ENCODE peak calls at places on chromosomes 4 and X, in six cellular contexts. Z is endothelial cell of umbilical vein, K is H1, T is thoracic aorta, R is H9, F is colonic mucosa. P is an unnamed sample.

GRCh38 chr4:185209031-185209851 is at the start of gene SNX25:
- DNase-seq in T (peak; percentile 43), K (peak; percentile 93), R (peak; percentile 89), F (peak; percentile 90), Z (peak; percentile 82), P (peak; percentile 95)

GRCh38 chr4:5893013-5893580 is at the start of gene CRMP1:
- DNase-seq in Z (no peak), R (peak; percentile 84), T (no peak), K (peak; percentile 80), F (no peak), P (no peak)

GRCh38 chr4:176261481-176261880 is 7.5 kb downstream of the ASB5 start:
- DNase-seq in K (no peak), Z (no peak), R (no peak), F (no peak), T (no peak), P (no peak)

GRCh38 chrX:139932077-139932900 is 564 bp downstream of the ATP11C start:
- DNase-seq in Z (peak; percentile 22), F (peak; percentile 47), R (no peak), K (no peak), T (no peak), P (peak; percentile 30)

GRCh38 chrX:2136848-2137247 is 363.9 kb downstream of the DHRSX start:
- DNase-seq in R (no peak), K (no peak), T (no peak), F (no peak), Z (no peak), P (no peak)

GRCh38 chrX:49192722-49193328 is 6.7 kb upstream of the PRICKLE3 start:
- DNase-seq in R (peak; percentile 55), Z (peak; percentile 36), T (no peak), F (peak; percentile 56), K (no peak), P (no peak)

GRCh38 chr4:149791836-149792235 is 23.8 kb downstream of the IQCM start:
- DNase-seq in Z (no peak), T (no peak), R (no peak), K (no peak), F (no peak), P (no peak)

GRCh38 chr4:62706423-62706822 is 1506.3 kb downstream of the ADGRL3 start:
- DNase-seq in Z (no peak), F (no peak), R (no peak), K (no peak), T (no peak), P (no peak)

GRCh38 chr4:140237616-140238352 is 83.8 kb upstream of the MAML3 start:
- DNase-seq in F (peak; percentile 80), T (peak; percentile 7), R (peak; percentile 90), K (peak; percentile 71), Z (peak; percentile 89), P (peak; percentile 68)

GRCh38 chrX:14922437-14922836 is 49.2 kb downstream of the MOSPD2 start:
- DNase-seq in K (no peak), F (no peak), T (no peak), R (no peak), Z (no peak), P (no peak)

GRCh38 chrX:131923614-131924250 is 99.4 kb upstream of the STK26 start:
- DNase-seq in K (no peak), R (no peak), F (no peak), Z (no peak), T (no peak), P (no peak)

GRCh38 chrX:111519215-111519614 is 7.8 kb downstream of the SERTM2 start:
- DNase-seq in K (no peak), R (no peak), Z (no peak), T (no peak), F (no peak), P (no peak)

GRCh38 chrX:70042399-70043371 is 7.1 kb downstream of the AWAT2 start:
- DNase-seq in T (no peak), R (no peak), Z (no peak), K (no peak), F (peak; percentile 10), P (no peak)

GRCh38 chr4:186701273-186701672 is 22.4 kb downstream of the FAT1 start:
- DNase-seq in K (peak; percentile 64), R (peak; percentile 84), Z (no peak), T (no peak), F (no peak), P (no peak)

GRCh38 chrX:47098746-47099145 is 20.5 kb downstream of the RGN start:
- DNase-seq in K (no peak), F (no peak), Z (no peak), T (no peak), R (no peak), P (no peak)

GRCh38 chrX:22365460-22365859 is 92.7 kb downstream of the CBLL2 start:
- DNase-seq in K (no peak), R (no peak), T (no peak), Z (peak; percentile 65), F (no peak), P (no peak)

GRCh38 chr4:7420661-7421040 is 14.1 kb downstream of the PSAPL1 start:
- DNase-seq in K (peak; percentile 26), Z (no peak), T (no peak), R (no peak), F (no peak), P (peak; percentile 37)

GRCh38 chr4:111717916-111718315 is 427.3 kb upstream of the FAM241A start:
- DNase-seq in T (no peak), Z (no peak), F (no peak), R (no peak), K (no peak), P (no peak)

GRCh38 chrX:135424469-135424868 is 2.7 kb downstream of the SMIM10L2A start:
- DNase-seq in R (no peak), K (no peak), Z (no peak), F (no peak), T (no peak), P (no peak)

GRCh38 chr4:13476915-13477314 is 7.2 kb downstream of the RAB28 start:
- DNase-seq in Z (peak; percentile 10), F (no peak), K (no peak), T (no peak), R (no peak), P (no peak)

GRCh38 chr4:12729384-12729783 is 754.8 kb downstream of the RAB28 start:
- DNase-seq in R (no peak), T (no peak), K (no peak), Z (peak; percentile 25), F (no peak), P (no peak)

DNA sequence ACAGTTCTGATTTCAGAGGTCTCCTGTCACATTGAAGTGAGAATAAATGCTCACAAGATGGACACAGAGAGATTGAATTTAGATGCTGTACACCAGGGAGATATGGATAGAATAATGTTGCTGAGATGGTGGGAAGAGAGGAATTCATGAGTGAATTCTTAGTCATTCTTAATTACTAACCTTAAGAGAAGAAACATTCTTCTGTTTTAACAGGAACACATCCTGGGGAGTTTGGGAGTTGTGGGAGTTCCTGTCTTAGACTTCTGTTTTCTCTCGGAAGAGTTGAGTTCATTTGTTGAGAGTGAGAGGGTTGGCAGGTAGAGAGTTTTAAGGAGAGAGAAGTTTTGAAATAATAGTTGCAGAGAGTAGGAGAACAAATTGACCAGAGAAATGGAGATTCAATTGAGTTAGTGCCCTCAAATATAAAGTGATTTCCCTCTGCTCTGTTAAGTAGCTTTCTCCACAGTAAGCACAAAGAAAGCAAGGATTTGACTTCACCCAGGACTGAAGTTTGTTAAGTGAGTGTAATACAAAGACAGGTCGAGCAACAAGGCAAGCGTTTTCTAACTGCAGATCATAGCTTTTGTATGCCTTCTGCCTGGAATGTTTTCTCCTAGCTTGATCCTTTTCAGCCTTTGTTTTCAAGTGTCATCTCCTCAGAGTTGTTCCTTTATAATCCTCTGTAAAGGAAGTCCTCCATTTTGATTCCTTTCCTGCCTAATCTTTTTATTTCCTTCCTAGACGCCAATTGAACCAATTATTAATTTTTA is 205.9 kb downstream of the RAPGEF2 start:
- DNase-seq in Z (peak; percentile 54), K (no peak), T (no peak), R (no peak), F (no peak), P (no peak)
- H3K27ac ChIP-seq in Z (peak overlapping the region; percentile 38), K (no peak overlapping the region), T (no peak overlapping the region), R (no peak overlapping the region), F (no peak overlapping the region), P (no peak overlapping the region)

DNA sequence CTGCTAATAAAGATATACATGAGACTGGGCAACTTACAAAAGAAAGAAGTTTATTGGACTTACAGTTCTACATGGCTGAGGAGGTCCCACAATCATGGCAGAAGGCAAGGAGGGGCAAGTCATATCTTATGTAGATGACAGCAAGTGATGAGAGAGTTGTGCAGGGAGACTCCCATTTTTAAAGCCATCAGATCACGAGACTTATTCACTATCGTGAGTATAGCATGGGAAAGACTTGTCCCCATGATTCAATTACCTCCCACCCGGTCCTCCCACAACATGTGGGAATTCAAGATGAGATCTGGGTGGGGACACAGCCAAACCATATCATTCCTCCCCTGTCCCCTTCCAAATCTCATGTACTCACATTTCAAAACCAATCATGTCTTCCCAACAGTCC is 50.9 kb upstream of the GRID2 start:
- DNase-seq in Z (no peak), T (no peak), R (no peak), K (no peak), F (no peak), P (no peak)
- H3K9me3 ChIP-seq in Z (no peaks in the 10 kb centered on the region), T (peaks cover 4% of the 10 kb centered on the region), R (peaks cover 57% of the 10 kb centered on the region), K (peaks cover 85% of the 10 kb centered on the region), F (no peaks in the 10 kb centered on the region), P (no peaks in the 10 kb centered on the region)

GRCh38 chr4:99356992-99357391 is 4.4 kb upstream of the ADH1C start:
- DNase-seq in R (no peak), K (no peak), Z (no peak), F (no peak), T (no peak), P (no peak)

GRCh38 chr4:99359480-99360204 is 7.1 kb upstream of the ADH1C start:
- DNase-seq in T (no peak), F (no peak), Z (no peak), K (no peak), R (no peak), P (no peak)

GRCh38 chr4:99366491-99366890 is 13.9 kb upstream of the ADH1C start:
- DNase-seq in R (no peak), Z (no peak), K (no peak), F (no peak), T (no peak), P (no peak)

GRCh38 chr4:99361268-99361922 is 8.8 kb upstream of the ADH1C start:
- DNase-seq in Z (no peak), R (no peak), F (no peak), T (no peak), K (no peak), P (no peak)

DNA sequence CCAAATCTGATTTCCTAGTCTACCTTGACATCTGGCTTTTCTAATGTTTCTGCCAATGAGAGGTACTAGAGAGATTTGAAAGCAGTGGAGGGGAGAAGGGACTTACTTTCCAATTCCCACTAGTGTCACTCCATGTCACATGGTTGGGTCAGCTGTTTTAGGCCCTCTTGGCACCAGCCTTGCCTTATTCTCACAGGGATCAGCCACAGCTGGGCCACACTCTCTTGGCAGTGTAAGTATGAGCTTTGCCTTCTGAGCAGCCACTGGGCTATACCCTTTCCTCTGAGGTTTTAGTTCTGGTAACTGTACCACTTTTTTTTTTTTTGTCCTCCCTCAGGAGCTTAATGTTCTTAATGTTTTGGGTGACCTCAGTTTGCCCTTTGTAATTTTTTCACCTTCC is 10.2 kb upstream of the ADH1C start:
- DNase-seq in T (no peak), Z (no peak), F (no peak), R (no peak), K (no peak), P (no peak)
- H3K27ac ChIP-seq in T (peak overlapping the region; percentile 55), Z (no peak overlapping the region), F (no peak overlapping the region), R (no peak overlapping the region), K (no peak overlapping the region), P (no peak overlapping the region)

GRCh38 chr4:45716093-45716492 is 407.8 kb downstream of the GABRG1 start:
- DNase-seq in K (no peak), F (no peak), Z (no peak), T (no peak), R (no peak), P (no peak)
- H3K9me3 ChIP-seq in K (no peaks in the 10 kb centered on the region), F (no peaks in the 10 kb centered on the region), Z (peaks cover 6% of the 10 kb centered on the region), T (no peaks in the 10 kb centered on the region), R (no peaks in the 10 kb centered on the region), P (no peaks in the 10 kb centered on the region)